ENCODE peak calls at places on chromosomes 3 and 15, in five cellular contexts. O, M, E, R and H are unnamed samples.

GRCh38 chr3:73624363-73625123 is at the start of gene PDZRN3:
- DNase-seq in O (peak), M (peak), R (peak), E (peak), H (peak)

GRCh38 chr3:18442743-18443669 is 17.9 kb upstream of the SATB1 start:
- DNase-seq in R (no peak), E (no peak), M (no peak), O (no peak), H (no peak)

GRCh38 chr15:90595760-90596155 is 66.0 kb downstream of the CRTC3 start:
- DNase-seq in O (no peak), R (no peak), E (no peak), M (peak), H (no peak)

GRCh38 chr3:11703185-11703584 is 59.5 kb upstream of the VGLL4 start:
- DNase-seq in E (no peak), O (no peak), R (no peak), M (no peak), H (no peak)

GRCh38 chr3:197549261-197549885 is 6.4 kb downstream of the BDH1 start:
- DNase-seq in R (peak), O (no peak), E (no peak), M (no peak), H (no peak)

GRCh38 chr3:180072786-180073185 is 36.0 kb upstream of the PEX5L start:
- DNase-seq in M (no peak), R (no peak), E (no peak), O (no peak), H (no peak)

GRCh38 chr3:31917303-31917903 is 63.7 kb downstream of the OSBPL10 start:
- DNase-seq in R (no peak), E (no peak), M (no peak), O (no peak), H (no peak)

GRCh38 chr15:55742927-55743614 is at the start of gene PRTG:
- DNase-seq in E (peak), M (peak), R (no peak), O (peak), H (peak)

GRCh38 chr15:42163947-42164550 is 7.6 kb upstream of the PLA2G4F start:
- DNase-seq in O (no peak), R (no peak), M (no peak), E (no peak), H (no peak)

GRCh38 chr15:101013769-101014223 is 94.6 kb downstream of the LRRK1 start:
- DNase-seq in R (no peak), M (peak), O (no peak), E (no peak), H (no peak)

GRCh38 chr3:55013145-55013544 is 85.3 kb upstream of the LRTM1 start:
- DNase-seq in O (no peak), R (no peak), M (peak), E (peak), H (no peak)

GRCh38 chr3:187550446-187550845 is 119.7 kb downstream of the SST start:
- DNase-seq in O (no peak), R (no peak), E (peak), M (no peak), H (no peak)

GRCh38 chr15:25246641-25247417 is 192.0 kb downstream of the UBE3A start:
- DNase-seq in R (no peak), O (peak), M (peak), E (no peak), H (peak)

GRCh38 chr3:181726351-181727121 is 14.8 kb downstream of the SOX2 start:
- DNase-seq in E (no peak), R (no peak), M (peak), O (peak), H (peak)

GRCh38 chr15:99718421-99718820 is 14.8 kb downstream of the LYSMD4 start:
- DNase-seq in M (no peak), O (no peak), E (no peak), R (no peak), H (no peak)

GRCh38 chr15:72796210-72796514 is 12.6 kb upstream of the ADPGK start:
- DNase-seq in R (no peak), O (no peak), M (no peak), E (peak), H (no peak)

GRCh38 chr3:25071846-25072245 is 356.2 kb upstream of the RARB start:
- DNase-seq in E (no peak), O (no peak), R (no peak), M (no peak), H (no peak)

GRCh38 chr15:25894371-25894902 is 31.3 kb upstream of the ATP10A start:
- DNase-seq in O (no peak), R (no peak), E (peak), M (no peak), H (no peak)

GRCh38 chr3:126947429-126947828 is 35.5 kb upstream of the PLXNA1 start:
- DNase-seq in E (no peak), R (no peak), M (no peak), O (no peak), H (no peak)

GRCh38 chr3:58528629-58529028 is 8.4 kb downstream of the ACOX2 start:
- DNase-seq in O (no peak), M (no peak), E (peak), R (peak), H (peak)

GRCh38 chr15:39266882-39267281 is 314.0 kb upstream of the THBS1 start:
- DNase-seq in M (no peak), R (no peak), O (no peak), E (no peak), H (no peak)

GRCh38 chr15:77029166-77030041 is 34.5 kb downstream of the PSTPIP1 start:
- DNase-seq in O (no peak), R (no peak), M (no peak), E (no peak), H (peak)

GRCh38 chr3:197590313-197590962 is 34.7 kb upstream of the BDH1 start:
- DNase-seq in M (no peak), O (no peak), R (no peak), E (no peak), H (no peak)

GRCh38 chr3:169668081-169668956 is 4.8 kb upstream of the MECOM start:
- DNase-seq in R (peak), M (peak), E (peak), O (no peak), H (peak)

GRCh38 chr3:69665026-69665739 is 74.1 kb upstream of the MITF start:
- DNase-seq in E (no peak), M (peak), O (no peak), R (no peak), H (peak)

GRCh38 chr3:52710512-52710911 is 4.6 kb downstream of the SPCS1 start:
- DNase-seq in E (no peak), O (no peak), M (no peak), R (no peak), H (no peak)

GRCh38 chr3:158456114-158456513 is 114.9 kb upstream of the MLF1 start:
- DNase-seq in E (no peak), R (no peak), O (no peak), M (no peak), H (no peak)

GRCh38 chr3:72245183-72245811 is 460.3 kb upstream of the PROK2 start:
- DNase-seq in O (peak), M (no peak), E (no peak), R (no peak), H (peak)

GRCh38 chr3:170232266-170232665 is 10.0 kb downstream of the PRKCI start:
- DNase-seq in E (no peak), M (no peak), R (no peak), O (no peak), H (no peak)

GRCh38 chr3:172580680-172581079 is 57.5 kb upstream of the TNFSF10 start:
- DNase-seq in O (no peak), M (no peak), E (no peak), R (no peak), H (no peak)

GRCh38 chr15:70328137-70329115 is 230.7 kb upstream of the TLE3 start:
- DNase-seq in R (no peak), M (no peak), E (peak), O (no peak), H (no peak)

GRCh38 chr15:26106556-26106955 is 243.4 kb upstream of the ATP10A start:
- DNase-seq in R (no peak), E (no peak), O (no peak), M (no peak), H (no peak)

GRCh38 chr15:68524753-68525584 is 53.8 kb upstream of the CORO2B start:
- DNase-seq in O (no peak), E (peak), M (no peak), R (no peak), H (no peak)

GRCh38 chr15:70474682-70475438 is 288.5 kb downstream of the UACA start:
- DNase-seq in E (no peak), M (no peak), R (peak), O (peak), H (no peak)

GRCh38 chr15:48862705-48863104 is 15.2 kb upstream of the EID1 start:
- DNase-seq in R (no peak), M (no peak), O (no peak), E (no peak), H (peak)

GRCh38 chr3:14811733-14812132 is 7.0 kb upstream of the FGD5 start:
- DNase-seq in O (no peak), M (no peak), R (no peak), E (no peak), H (no peak)

GRCh38 chr3:14812196-14812785 is 6.5 kb upstream of the FGD5 start:
- DNase-seq in E (no peak), M (no peak), O (no peak), R (no peak), H (no peak)

GRCh38 chr3:14808502-14809266 is 10.1 kb upstream of the FGD5 start:
- DNase-seq in E (no peak), R (no peak), M (no peak), O (no peak), H (no peak)

GRCh38 chr3:14810795-14811661 is 7.7 kb upstream of the FGD5 start:
- DNase-seq in E (no peak), R (no peak), O (no peak), M (no peak), H (no peak)

DNA sequence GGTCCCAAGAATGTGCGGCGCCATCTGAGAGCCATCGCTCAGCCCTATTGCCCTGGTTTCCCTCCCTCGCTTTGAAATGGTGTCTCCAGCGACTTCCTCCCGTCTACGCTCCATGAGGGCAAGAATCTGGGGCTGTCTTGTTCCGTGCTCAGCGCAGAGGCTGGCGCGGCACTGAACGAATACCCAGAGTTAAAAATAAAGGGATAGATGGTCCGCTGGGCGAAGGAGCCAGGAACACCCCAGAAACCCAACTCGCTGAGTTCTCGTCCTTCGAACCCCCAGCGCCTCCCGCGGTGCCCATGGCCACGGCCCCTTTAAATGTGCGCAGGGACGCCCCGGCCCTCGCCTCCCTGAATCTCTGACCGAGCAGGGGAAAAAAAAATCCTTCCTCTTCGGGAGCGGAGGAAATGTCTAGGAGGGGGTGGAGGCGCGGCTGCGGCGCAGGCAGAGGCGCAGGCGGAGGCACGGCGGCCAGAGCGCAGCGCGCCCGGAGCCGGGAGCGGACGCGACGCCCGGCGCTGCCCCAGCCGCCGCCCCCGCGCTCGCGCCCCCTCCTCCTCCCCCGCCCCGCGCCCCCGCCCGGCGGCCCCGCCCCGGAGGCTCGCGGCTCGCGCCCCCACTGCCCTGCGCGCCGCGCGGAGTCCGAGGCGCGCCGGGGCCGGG is 8.6 kb upstream of the FGD5 start:
- DNase-seq in M (no peak), E (peak), R (no peak), O (peak), H (no peak)
- H3K4me3 ChIP-seq in M (peak), E (no peak), R (no peak), O (peak), H (no peak)

DNA sequence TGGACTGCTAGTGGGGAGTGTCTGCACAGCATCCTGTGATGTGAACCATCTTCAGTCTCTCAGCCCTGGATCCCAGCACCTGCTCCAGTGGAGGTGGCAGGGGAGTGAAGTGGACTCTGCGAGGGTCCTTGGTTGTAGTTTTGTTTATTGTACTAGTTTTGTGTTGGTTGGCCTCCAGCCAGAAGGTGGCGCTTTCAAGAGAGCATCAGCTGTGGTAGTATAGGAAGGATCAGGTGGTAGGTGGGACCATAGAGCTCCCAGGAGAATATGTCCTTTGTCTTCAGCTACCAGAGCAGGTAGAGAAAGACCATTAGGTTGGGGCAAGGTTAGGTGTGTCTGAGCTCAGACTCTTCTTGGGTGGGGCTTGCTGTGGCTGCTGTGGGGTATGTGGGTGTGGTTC is 20.9 kb downstream of the NEK11 start:
- DNase-seq in O (no peak), R (no peak), E (no peak), M (peak), H (peak)
- TF ChIP-seq CTCF in O (no peak), R (peak), E (no peak), M (no peak), H (peak)

GRCh38 chr3:176513604-176514003 is 683.7 kb downstream of the TBL1XR1 start:
- DNase-seq in E (peak), O (no peak), R (no peak), M (no peak), H (peak)
- H3K4me3 ChIP-seq in E (no peak), O (no peak), R (no peak), M (no peak), H (no peak)

GRCh38 chr3:123262226-123262625 is 60.5 kb downstream of the SEC22A start:
- DNase-seq in M (no peak), O (no peak), R (no peak), E (no peak), H (no peak)

GRCh38 chr3:123258359-123258758 is 56.6 kb downstream of the SEC22A start:
- DNase-seq in R (no peak), M (no peak), O (no peak), E (peak), H (no peak)

GRCh38 chr3:123261666-123262065 is 59.9 kb downstream of the SEC22A start:
- DNase-seq in E (no peak), R (no peak), O (no peak), M (no peak), H (no peak)

GRCh38 chr3:123256256-123256655 is 54.5 kb downstream of the SEC22A start:
- DNase-seq in O (no peak), M (no peak), R (no peak), E (no peak), H (no peak)

DNA sequence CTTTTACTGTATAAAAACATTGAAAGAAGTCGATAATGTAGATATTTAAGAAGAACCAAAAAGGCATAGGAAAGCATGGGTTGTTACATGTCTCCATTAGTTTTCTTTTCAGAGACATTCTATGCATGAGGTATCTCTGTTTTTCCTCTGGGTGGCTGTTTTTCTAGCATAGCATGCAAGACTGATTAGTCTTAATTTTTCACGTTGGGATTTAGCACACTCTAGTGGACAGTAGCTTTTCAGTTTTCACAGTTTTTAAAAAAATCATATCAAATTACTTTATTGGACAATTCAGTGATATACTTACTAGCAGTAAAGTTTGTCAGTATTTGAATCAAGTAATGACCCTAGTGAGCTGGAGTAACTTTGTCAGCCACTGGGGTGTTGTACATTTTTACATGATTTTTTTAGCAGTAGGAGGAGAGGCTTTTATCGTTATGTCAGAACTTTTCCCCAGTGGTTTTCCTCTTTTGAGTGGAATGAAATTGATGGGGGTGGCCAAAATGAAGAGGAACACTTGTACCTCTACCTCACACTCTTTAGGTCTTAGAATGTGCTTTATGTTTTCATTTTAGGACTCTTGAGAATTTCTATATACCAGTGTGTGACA is 57.2 kb downstream of the SEC22A start:
- DNase-seq in E (peak), M (no peak), O (no peak), R (peak), H (no peak)
- TF ChIP-seq CTCF in E (peak), M (peak), O (peak), R (peak), H (peak)

GRCh38 chr15:60391722-60392340 is 6.0 kb downstream of the ANXA2 start:
- DNase-seq in O (no peak), R (no peak), E (peak), M (no peak), H (no peak)

GRCh38 chr15:60392986-60393811 is 4.6 kb downstream of the ANXA2 start:
- DNase-seq in E (peak), O (no peak), M (no peak), R (peak), H (peak)

GRCh38 chr15:60390231-60390630 is 7.6 kb downstream of the ANXA2 start:
- DNase-seq in E (peak), O (no peak), M (no peak), R (no peak), H (no peak)

GRCh38 chr15:60390931-60391501 is 6.8 kb downstream of the ANXA2 start:
- DNase-seq in E (peak), M (peak), R (peak), O (no peak), H (no peak)

DNA sequence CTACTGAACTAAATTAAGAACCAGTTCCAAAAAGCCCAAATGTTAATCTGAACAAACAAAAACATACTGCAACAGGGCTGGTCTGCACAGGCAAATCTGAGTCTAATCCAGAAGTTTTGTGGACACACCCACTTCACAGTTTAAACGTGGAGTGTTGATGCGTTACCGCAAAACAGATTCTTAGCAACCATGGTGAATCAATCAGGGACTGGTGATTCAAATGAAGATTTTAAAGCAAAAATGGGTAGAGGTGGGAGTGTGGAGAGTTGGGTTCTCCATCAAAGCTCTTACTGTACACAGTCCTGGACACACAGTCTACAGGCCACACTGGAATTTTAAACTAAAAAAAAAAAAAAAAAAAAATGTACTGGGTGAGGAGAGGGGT is 5.2 kb downstream of the ANXA2 start:
- DNase-seq in M (no peak), E (peak), O (no peak), R (peak), H (no peak)
- H3K4me3 ChIP-seq in M (no peak), E (peak), O (no peak), R (peak), H (no peak)

GRCh38 chr3:79358327-79358726 is 409.5 kb downstream of the ROBO1 start:
- DNase-seq in O (no peak), R (no peak), M (no peak), E (no peak), H (no peak)

GRCh38 chr3:79366414-79366813 is 401.4 kb downstream of the ROBO1 start:
- DNase-seq in R (no peak), M (no peak), O (no peak), E (peak), H (no peak)

GRCh38 chr3:79367066-79367465 is 400.7 kb downstream of the ROBO1 start:
- DNase-seq in O (no peak), R (no peak), E (peak), M (no peak), H (no peak)

GRCh38 chr3:79364784-79365183 is 403.0 kb downstream of the ROBO1 start:
- DNase-seq in R (no peak), E (no peak), M (no peak), O (no peak), H (no peak)

DNA sequence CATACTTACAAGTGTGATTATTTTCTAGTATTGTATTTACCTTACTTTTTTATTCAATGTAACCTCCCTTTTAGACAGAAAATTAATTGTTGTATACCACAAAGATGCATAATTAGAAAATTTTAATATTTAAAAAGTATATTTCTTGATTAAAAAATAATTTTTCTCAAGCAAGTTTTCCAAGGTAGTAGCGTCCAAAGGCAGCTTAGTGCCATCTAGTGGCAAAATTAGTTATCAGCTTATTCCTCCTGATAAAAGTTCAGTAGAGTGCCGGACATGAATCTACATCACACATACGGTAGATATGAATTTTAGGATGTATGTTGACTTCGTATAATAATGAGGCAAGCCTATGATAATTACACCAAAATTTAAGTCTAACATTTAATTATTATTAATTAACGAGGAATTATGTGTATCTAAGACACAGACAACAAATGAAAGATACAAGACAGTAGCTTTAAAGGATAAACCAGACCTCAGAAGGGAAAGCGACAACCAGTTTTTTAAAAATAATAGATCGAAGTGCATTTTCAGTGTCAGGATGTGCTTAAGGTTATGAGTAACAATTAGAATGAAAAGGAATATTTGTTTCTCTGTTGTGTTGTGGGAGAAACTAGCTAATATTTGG is 405.9 kb downstream of the ROBO1 start:
- DNase-seq in E (peak), R (peak), O (no peak), M (peak), H (peak)
- TF ChIP-seq CTCF in E (peak), R (peak), O (peak), M (peak), H (peak)